ENCODE peak calls at places on chromosomes 3 and 15, in ten cellular contexts. U, Y, F, G, Q, K, H, W, T and N are unnamed samples. For H3K4me1, the result is how much of the 10 kb centered on the place peaks cover.

GRCh38 chr3:55958605-55959004 is 471.5 kb upstream of the WNT5A start:
- DNase-seq in K (no peak), F (no peak), Y (no peak), G (no peak), Q (no peak), U (no peak), T (no peak), H (no peak), W (no peak), N (no peak)

GRCh38 chr15:89105147-89105546 is 16.9 kb downstream of the ABHD2 start:
- DNase-seq in T (peak), F (no peak), U (no peak), K (no peak), Y (no peak), W (peak), Q (peak), H (no peak), G (no peak), N (no peak)

GRCh38 chr15:45268135-45268534 is 16.1 kb downstream of the SLC28A2 start:
- DNase-seq in U (peak), Y (peak), Q (no peak), G (no peak), W (no peak), K (no peak), T (no peak), F (no peak), H (no peak), N (no peak)

GRCh38 chr3:114775395-114775794 is 371.7 kb downstream of the ZBTB20 start:
- DNase-seq in F (no peak), H (no peak), W (peak), T (no peak), Y (no peak), G (no peak), Q (peak), K (no peak), U (no peak), N (no peak)

GRCh38 chr3:72336821-72337479 is 511.3 kb downstream of the SHQ1 start:
- DNase-seq in Y (peak), W (peak), Q (no peak), H (peak), K (peak), U (peak), F (no peak), T (peak), G (peak), N (peak)

GRCh38 chr3:193772389-193772788 is 179.4 kb downstream of the OPA1 start:
- DNase-seq in F (no peak), K (no peak), T (no peak), H (no peak), G (no peak), U (no peak), W (no peak), Y (no peak), Q (no peak), N (no peak)

GRCh38 chr3:127698264-127699097 is 25.7 kb downstream of the ABTB1 start:
- DNase-seq in H (no peak), K (no peak), W (no peak), T (no peak), Q (no peak), F (no peak), U (no peak), Y (no peak), G (no peak), N (no peak)

GRCh38 chr15:65937476-65937875 is 68.2 kb downstream of the RAB11A start:
- DNase-seq in T (no peak), U (no peak), K (no peak), W (no peak), Y (peak), Q (no peak), H (no peak), F (no peak), G (peak), N (no peak)

GRCh38 chr3:32284443-32284842 is 46.0 kb downstream of the CMTM8 start:
- DNase-seq in K (no peak), F (no peak), Q (no peak), G (no peak), Y (no peak), U (peak), T (no peak), W (no peak), H (no peak), N (no peak)
- H3K4me1 ChIP-seq in K (under half), F (under half), Q (under half), G (under half), Y (half or more), U (under half), T (under half), W (under half), H (under half), N (under half)

DNA sequence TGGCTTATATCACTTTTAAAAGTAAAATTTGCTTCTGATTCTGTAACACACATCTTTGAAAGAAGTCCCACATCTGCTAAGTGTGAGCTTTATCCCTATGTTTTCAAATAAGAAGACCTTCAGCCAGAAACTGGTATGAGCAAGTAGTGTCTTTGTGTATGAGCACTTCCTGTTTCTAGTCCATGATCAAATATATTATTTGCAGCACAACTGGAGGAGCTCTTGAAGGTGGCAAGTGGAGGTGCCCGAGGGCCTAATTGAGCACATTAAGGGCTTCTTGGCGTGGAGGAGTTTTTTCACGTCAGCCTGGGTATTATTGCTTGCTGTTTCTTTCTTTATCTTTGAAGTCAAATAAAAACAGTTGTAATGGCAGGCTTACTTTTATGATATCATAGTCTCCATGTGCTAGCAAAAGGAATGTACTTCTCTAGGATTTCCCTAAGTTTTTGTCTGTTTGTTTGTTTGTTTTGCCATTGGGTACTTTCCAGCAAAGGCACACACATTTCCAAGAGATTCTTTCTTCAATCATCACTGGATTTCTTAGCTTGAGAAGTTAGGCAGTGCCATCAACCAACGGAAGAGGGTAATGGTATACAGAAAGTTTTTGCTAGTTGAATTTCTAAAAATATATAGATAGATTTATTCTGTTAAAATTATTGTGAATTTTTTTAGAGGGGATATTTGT is 68.1 kb downstream of the MEIS2 start:
- DNase-seq in F (no peak), H (no peak), U (no peak), W (peak), T (no peak), Q (peak), K (no peak), G (peak), Y (no peak), N (no peak)
- H3K4me1 ChIP-seq in F (under half), H (under half), U (under half), W (under half), T (under half), Q (under half), K (half or more), G (under half), Y (under half), N (under half)

GRCh38 chr3:157100997-157101396 is 59.0 kb downstream of the CCNL1 start:
- DNase-seq in F (no peak), U (no peak), G (no peak), W (no peak), Q (no peak), H (no peak), K (no peak), Y (no peak), T (no peak), N (no peak)
- H3K4me1 ChIP-seq in F (under half), U (under half), G (under half), W (half or more), Q (under half), H (under half), K (under half), Y (under half), T (under half), N (under half)

GRCh38 chr3:171829841-171830559 is 13.1 kb upstream of the TMEM212 start:
- DNase-seq in K (peak), H (peak), Y (peak), U (peak), W (peak), G (peak), F (no peak), T (peak), Q (peak), N (peak)
- H3K4me1 ChIP-seq in K (under half), H (under half), Y (under half), U (under half), W (half or more), G (under half), F (under half), T (under half), Q (half or more), N (under half)

GRCh38 chr3:99879275-99879674 is 61.6 kb downstream of the CMSS1 start:
- DNase-seq in H (no peak), Q (no peak), G (no peak), Y (no peak), K (no peak), F (no peak), W (no peak), T (no peak), U (no peak), N (no peak)
- H3K4me1 ChIP-seq in H (half or more), Q (under half), G (under half), Y (under half), K (under half), F (under half), W (under half), T (under half), U (under half), N (under half)

GRCh38 chr15:70793694-70794093 is 30.3 kb upstream of the UACA start:
- DNase-seq in T (no peak), F (no peak), K (no peak), H (no peak), W (no peak), Y (no peak), G (no peak), Q (no peak), U (no peak), N (no peak)
- H3K4me1 ChIP-seq in T (under half), F (under half), K (under half), H (under half), W (under half), Y (under half), G (under half), Q (half or more), U (under half), N (under half)

GRCh38 chr3:66473181-66473580 is 27.6 kb downstream of the LRIG1 start:
- DNase-seq in Q (no peak), K (no peak), F (no peak), Y (no peak), W (no peak), U (no peak), G (no peak), T (no peak), H (no peak), N (no peak)

GRCh38 chr3:66470956-66471686 is 29.7 kb downstream of the LRIG1 start:
- DNase-seq in T (no peak), U (no peak), K (no peak), Y (no peak), H (no peak), G (no peak), W (no peak), Q (no peak), F (no peak), N (no peak)

GRCh38 chr3:66470285-66470684 is 30.5 kb downstream of the LRIG1 start:
- DNase-seq in T (no peak), F (no peak), Q (no peak), U (no peak), W (no peak), H (no peak), K (no peak), Y (no peak), G (no peak), N (no peak)

GRCh38 chr3:66473637-66474036 is 27.2 kb downstream of the LRIG1 start:
- DNase-seq in G (no peak), H (no peak), F (no peak), Y (no peak), Q (no peak), K (no peak), T (peak), W (peak), U (no peak), N (no peak)

DNA sequence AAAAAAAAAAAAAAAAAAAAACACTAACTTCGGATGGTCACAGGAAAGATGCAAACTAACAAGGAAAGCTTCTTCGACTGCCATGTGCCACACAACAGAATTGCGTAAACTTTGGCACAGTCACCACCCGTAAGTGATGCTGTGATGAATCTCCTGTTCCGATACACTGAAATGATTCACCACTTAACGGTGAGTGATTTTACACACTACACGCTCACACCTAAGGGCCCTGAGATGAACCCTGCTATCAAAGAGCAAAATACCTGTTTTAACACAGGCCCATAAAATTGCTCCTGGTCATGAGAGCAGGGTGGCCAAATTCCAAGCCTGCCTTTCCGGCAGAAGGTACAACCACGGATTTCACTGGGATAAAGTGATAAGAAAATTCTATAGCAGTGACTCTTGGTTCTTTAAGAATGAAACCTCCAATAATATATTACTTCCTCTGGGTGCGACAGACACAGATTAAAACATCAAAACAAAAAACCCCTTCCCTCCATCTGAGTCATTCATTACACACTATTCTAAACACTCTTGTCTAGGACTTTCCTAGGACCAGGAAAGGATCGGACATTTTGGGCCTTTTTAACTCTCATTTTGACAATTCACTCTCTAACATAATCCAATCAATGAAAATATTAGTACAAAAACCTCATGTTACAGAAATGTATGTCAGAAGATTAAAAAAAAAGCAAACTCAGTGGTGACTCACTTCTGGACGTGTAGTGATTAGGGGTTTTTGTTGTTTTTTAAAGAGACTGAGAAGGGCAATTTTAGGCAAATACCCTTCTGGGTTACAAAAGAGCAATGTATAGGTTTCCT is 28.3 kb downstream of the LRIG1 start:
- DNase-seq in F (no peak), Q (peak), W (peak), K (no peak), Y (no peak), H (no peak), U (peak), G (no peak), T (peak), N (no peak)
- H3K4me1 ChIP-seq in F (half or more), Q (half or more), W (under half), K (half or more), Y (half or more), H (under half), U (under half), G (under half), T (under half), N (under half)

GRCh38 chr3:10338591-10339369 is 17.9 kb upstream of the SEC13 start:
- DNase-seq in F (no peak), Y (no peak), U (no peak), W (no peak), T (no peak), K (no peak), Q (no peak), G (no peak), H (no peak), N (no peak)
- H3K4me1 ChIP-seq in F (under half), Y (under half), U (under half), W (under half), T (under half), K (under half), Q (under half), G (under half), H (under half), N (under half)

GRCh38 chr3:58353722-58354553 is 21.2 kb downstream of the PXK start:
- DNase-seq in Q (no peak), U (peak), W (peak), F (no peak), T (no peak), H (peak), Y (no peak), K (no peak), G (no peak), N (no peak)
- H3K4me1 ChIP-seq in Q (under half), U (under half), W (under half), F (under half), T (under half), H (under half), Y (under half), K (under half), G (under half), N (under half)

GRCh38 chr3:122101646-122102045 is 46.5 kb downstream of the CD86 start:
- DNase-seq in Y (peak), W (peak), T (peak), G (no peak), K (no peak), F (no peak), Q (peak), U (no peak), H (no peak), N (no peak)
- H3K4me1 ChIP-seq in Y (under half), W (under half), T (under half), G (under half), K (under half), F (under half), Q (under half), U (under half), H (under half), N (under half)